ENCODE peak calls at places on chromosomes 11 and 22, in six cellular contexts. K is heart left ventricle, G is mammary epithelial cell, X is mesendoderm, B is body of pancreas, E is cardiac muscle cell. U is an unnamed sample. For H3K4me1, the result is how much of the 10 kb centered on the place peaks cover.

GRCh38 chr11:57979532-57980079 is 44.1 kb upstream of the OR9Q1 start:
- DNase-seq in K (no peak), G (no peak), X (no peak), B (no peak), E (no peak), U (no peak)

GRCh38 chr11:48019230-48019584 is 38.8 kb downstream of the PTPRJ start:
- DNase-seq in K (no peak), G (no peak), X (peak), B (no peak), E (no peak), U (no peak)

GRCh38 chr11:105046898-105047579 is 1.9 kb upstream of the CARD16 start:
- DNase-seq in K (no peak), G (peak), X (peak), B (no peak), E (no peak), U (peak)

GRCh38 chr22:49768961-49769690 is 58.5 kb downstream of the BRD1 start:
- DNase-seq in K (no peak), G (no peak), X (no peak), B (peak), E (no peak), U (peak)

GRCh38 chr11:43541993-43542392 is 138.5 kb upstream of the HSD17B12 start:
- DNase-seq in K (no peak), G (no peak), X (no peak), B (no peak), E (no peak), U (peak)

GRCh38 chr11:113681282-113681681 is 24.8 kb downstream of the TMPRSS5 start:
- DNase-seq in K (no peak), G (no peak), X (peak), B (no peak), E (no peak), U (no peak)

GRCh38 chr11:16959528-16960100 is 54.6 kb downstream of the PLEKHA7 start:
- DNase-seq in K (no peak), G (no peak), X (peak), B (no peak), E (no peak), U (no peak)

GRCh38 chr11:11980200-11980599 is 28.2 kb downstream of the DKK3 start:
- DNase-seq in K (no peak), G (no peak), X (no peak), B (no peak), E (no peak), U (no peak)

GRCh38 chr11:118213774-118214173 is 11.0 kb downstream of the JAML start:
- DNase-seq in K (no peak), G (no peak), X (no peak), B (no peak), E (no peak), U (no peak)

GRCh38 chr11:74280494-74280893 is 30.9 kb downstream of the P4HA3 start:
- DNase-seq in K (no peak), G (no peak), X (no peak), B (no peak), E (no peak), U (no peak)

GRCh38 chr22:43900206-43900605 is 8.4 kb upstream of the PNPLA5 start:
- DNase-seq in K (no peak), G (no peak), X (no peak), B (no peak), E (no peak), U (no peak)

GRCh38 chr11:12696911-12697581 is 22.8 kb downstream of the TEAD1 start:
- DNase-seq in K (no peak), G (peak), X (peak), B (no peak), E (no peak), U (no peak)

GRCh38 chr22:34129691-34130486 is 209.6 kb upstream of the LARGE1 start:
- DNase-seq in K (no peak), G (no peak), X (no peak), B (no peak), E (no peak), U (no peak)

GRCh38 chr11:84721561-84721961 is 905.6 kb downstream of the DLG2 start:
- DNase-seq in K (no peak), G (no peak), X (no peak), B (peak), E (no peak), U (no peak)

GRCh38 chr22:31611065-31611760 is 50.8 kb downstream of the PISD start:
- DNase-seq in K (no peak), G (no peak), X (no peak), B (no peak), E (no peak), U (peak)

GRCh38 chr11:61297741-61298140 is 2.6 kb upstream of the VWCE start:
- DNase-seq in K (peak), G (peak), X (no peak), B (peak), E (no peak), U (peak)

GRCh38 chr22:39873963-39874362 is 19.6 kb downstream of the ENTHD1 start:
- DNase-seq in K (no peak), G (peak), X (no peak), B (no peak), E (no peak), U (no peak)

GRCh38 chr22:25622011-25622410 is 57.5 kb downstream of the GRK3 start:
- DNase-seq in K (no peak), G (no peak), X (no peak), B (no peak), E (peak), U (no peak)

GRCh38 chr11:10492084-10492483 is 37.0 kb downstream of the AMPD3 start:
- DNase-seq in K (no peak), G (no peak), X (no peak), B (no peak), E (no peak), U (no peak)

GRCh38 chr22:26617251-26618199 is at the start of gene CRYBB1:
- DNase-seq in K (peak), G (no peak), X (peak), B (no peak), E (no peak), U (no peak)

GRCh38 chr22:29470159-29470855 is 9.7 kb upstream of the NEFH start:
- DNase-seq in K (peak), G (peak), X (peak), B (peak), E (peak), U (peak)

GRCh38 chr11:44199816-44200215 is 104.3 kb downstream of the EXT2 start:
- DNase-seq in K (no peak), G (no peak), X (no peak), B (no peak), E (no peak), U (no peak)

GRCh38 chr22:20433191-20433590 is 4.4 kb downstream of the SCARF2 start:
- DNase-seq in K (no peak), G (no peak), X (no peak), B (no peak), E (no peak), U (no peak)

GRCh38 chr11:127789887-127790286 is 789.3 kb upstream of the KIRREL3 start:
- DNase-seq in K (no peak), G (peak), X (peak), B (peak), E (peak), U (no peak)

GRCh38 chr22:50678218-50678650 is 5.6 kb downstream of the SHANK3 start:
- DNase-seq in K (no peak), G (no peak), X (no peak), B (no peak), E (no peak), U (no peak)

GRCh38 chr11:111939836-111940604 is 2.9 kb downstream of the DIXDC1 start:
- DNase-seq in K (no peak), G (peak), X (no peak), B (no peak), E (no peak), U (no peak)

GRCh38 chr11:34823639-34824038 is 92.5 kb downstream of the APIP start:
- DNase-seq in K (no peak), G (no peak), X (no peak), B (no peak), E (no peak), U (no peak)

GRCh38 chr11:134668076-134668475 is 256.0 kb upstream of the B3GAT1 start:
- DNase-seq in K (no peak), G (no peak), X (no peak), B (no peak), E (no peak), U (no peak)

GRCh38 chr11:77046060-77046501 is 11.9 kb downstream of the B3GNT6 start:
- DNase-seq in K (no peak), G (peak), X (peak), B (peak), E (peak), U (peak)

GRCh38 chr22:24566899-24567511 is 11.2 kb downstream of the SNRPD3 start:
- DNase-seq in K (no peak), G (no peak), X (no peak), B (no peak), E (peak), U (no peak)

GRCh38 chr11:75341583-75341982 is 9.9 kb downstream of the ARRB1 start:
- DNase-seq in K (no peak), G (no peak), X (no peak), B (peak), E (no peak), U (no peak)

GRCh38 chr22:43296279-43296902 is 46.8 kb downstream of the SCUBE1 start:
- DNase-seq in K (no peak), G (no peak), X (no peak), B (no peak), E (no peak), U (no peak)

GRCh38 chr11:316891-317291 is 3.1 kb downstream of the IFITM1 start:
- DNase-seq in K (no peak), G (no peak), X (peak), B (no peak), E (no peak), U (no peak)
- H3K4me1 ChIP-seq in K (under half), G (under half), X (under half), B (under half), E (under half), U (under half)

GRCh38 chr22:46600397-46600796 is 19.8 kb upstream of the GRAMD4 start:
- DNase-seq in K (no peak), G (no peak), X (no peak), B (no peak), E (no peak), U (no peak)

GRCh38 chr22:46598737-46599424 is 21.3 kb upstream of the GRAMD4 start:
- DNase-seq in K (peak), G (no peak), X (no peak), B (no peak), E (no peak), U (no peak)

GRCh38 chr22:46604306-46604690 is 15.9 kb upstream of the GRAMD4 start:
- DNase-seq in K (no peak), G (no peak), X (peak), B (no peak), E (no peak), U (no peak)

GRCh38 chr22:46605117-46605516 is 15.1 kb upstream of the GRAMD4 start:
- DNase-seq in K (no peak), G (no peak), X (no peak), B (no peak), E (no peak), U (no peak)

DNA sequence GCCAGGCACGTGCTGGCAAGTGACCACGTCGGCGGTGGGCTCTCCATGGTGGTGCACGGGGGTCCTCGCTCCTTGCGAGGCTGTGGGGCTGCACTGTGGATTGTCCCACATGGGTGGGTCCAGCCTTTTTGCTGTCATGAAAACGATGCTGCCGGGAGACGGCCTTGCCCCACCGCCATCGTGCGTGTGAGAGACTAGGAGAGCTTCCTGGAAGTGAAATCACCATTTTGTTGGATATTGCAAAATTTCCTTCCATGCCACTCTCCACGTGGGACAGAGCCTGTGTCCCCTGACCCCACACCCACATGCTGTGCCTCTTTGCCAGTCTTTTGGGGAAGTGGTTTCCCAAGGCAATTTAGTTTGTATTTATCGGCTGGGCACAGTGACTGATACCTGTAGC is 18.2 kb upstream of the GRAMD4 start:
- DNase-seq in K (no peak), G (no peak), X (no peak), B (no peak), E (no peak), U (no peak)
- H3K4me1 ChIP-seq in K (under half), G (under half), X (under half), B (under half), E (under half), U (under half)

GRCh38 chr11:2390091-2390870 is 10.3 kb upstream of the TSSC4 start:
- DNase-seq in K (no peak), G (no peak), X (no peak), B (no peak), E (no peak), U (no peak)
- H3K4me1 ChIP-seq in K (under half), G (under half), X (under half), B (under half), E (under half), U (under half)

GRCh38 chr22:37569009-37569920 is 9.0 kb downstream of the CDC42EP1 start:
- DNase-seq in K (no peak), G (no peak), X (peak), B (peak), E (no peak), U (no peak)

GRCh38 chr22:37568448-37569008 is 8.2 kb downstream of the CDC42EP1 start:
- DNase-seq in K (no peak), G (no peak), X (peak), B (no peak), E (no peak), U (no peak)

GRCh38 chr22:37570661-37570976 is 9.3 kb downstream of the LGALS2 start:
- DNase-seq in K (no peak), G (no peak), X (no peak), B (no peak), E (no peak), U (no peak)

GRCh38 chr22:37571258-37571991 is 8.5 kb downstream of the LGALS2 start:
- DNase-seq in K (no peak), G (peak), X (peak), B (peak), E (no peak), U (no peak)

DNA sequence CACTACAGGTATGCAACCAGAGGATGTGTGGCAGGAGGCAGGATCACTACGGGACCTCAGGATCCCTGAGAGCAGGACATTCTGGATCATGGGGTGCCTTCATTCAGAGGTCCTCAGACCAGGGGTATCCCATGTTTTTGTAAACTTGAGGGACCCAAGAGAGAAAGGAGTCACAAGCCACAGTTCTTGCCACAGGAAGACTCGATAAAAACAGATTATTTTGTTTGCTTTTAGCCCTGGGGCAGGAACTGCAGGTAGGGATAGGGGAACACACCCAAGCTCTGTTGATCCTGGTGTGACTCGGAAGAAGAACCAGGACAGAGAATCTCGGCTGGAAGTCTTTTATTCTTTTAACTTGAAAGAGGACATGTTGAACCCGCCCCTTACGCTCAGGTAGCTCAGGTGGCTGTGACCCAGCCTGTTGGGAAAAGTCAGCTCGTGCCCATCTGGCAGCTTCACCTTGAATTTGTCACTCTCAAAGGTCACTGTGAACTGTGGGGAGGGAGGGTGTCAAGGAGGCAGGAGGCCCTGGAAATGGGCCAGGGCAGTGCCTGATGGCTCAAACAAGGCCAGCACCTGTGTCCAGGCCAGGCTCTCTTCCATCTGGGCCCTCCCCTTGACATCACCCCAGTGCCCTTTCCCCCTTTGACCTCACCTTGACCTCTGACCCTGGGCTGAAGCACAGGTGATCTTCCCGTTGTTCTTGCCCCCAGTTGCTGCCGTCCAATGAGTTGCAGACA is 9.8 kb downstream of the LGALS2 start:
- DNase-seq in K (no peak), G (no peak), X (peak), B (peak), E (no peak), U (peak)
- H3K4me1 ChIP-seq in K (under half), G (under half), X (under half), B (half or more), E (under half), U (under half)

GRCh38 chr11:65486570-65487466 is 12.0 kb upstream of the MALAT1 start:
- DNase-seq in K (no peak), G (no peak), X (no peak), B (no peak), E (no peak), U (peak)
- H3K4me1 ChIP-seq in K (under half), G (half or more), X (under half), B (under half), E (half or more), U (under half)

DNA sequence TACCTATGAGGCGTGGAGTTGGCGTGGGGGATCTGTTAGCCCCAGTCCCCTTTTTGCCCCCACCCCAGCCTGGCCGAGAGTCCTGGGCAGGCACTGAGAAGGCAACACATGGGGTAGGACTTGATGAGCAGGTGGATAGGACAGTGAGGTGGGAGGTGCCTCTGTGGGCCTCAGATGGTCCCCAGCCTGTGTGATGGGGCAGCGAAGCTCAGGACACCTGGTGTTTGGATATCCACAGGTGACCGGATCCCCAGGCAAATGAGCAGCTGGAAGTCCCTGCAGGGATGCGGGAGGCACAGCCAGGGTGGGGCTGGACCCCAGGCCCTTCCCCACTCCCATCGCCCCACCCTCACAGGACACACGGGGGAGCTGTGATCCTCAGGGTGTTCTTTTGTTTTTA is 9.7 kb downstream of the FBLN1 start:
- DNase-seq in K (no peak), G (no peak), X (no peak), B (no peak), E (no peak), U (no peak)
- H3K4me1 ChIP-seq in K (under half), G (under half), X (under half), B (under half), E (under half), U (under half)

GRCh38 chr11:130097285-130097684 is 27.6 kb downstream of the APLP2 start:
- DNase-seq in K (no peak), G (no peak), X (no peak), B (no peak), E (no peak), U (no peak)

GRCh38 chr11:130094614-130095013 is 24.9 kb downstream of the APLP2 start:
- DNase-seq in K (no peak), G (no peak), X (no peak), B (no peak), E (no peak), U (no peak)

GRCh38 chr11:130095326-130095725 is 25.6 kb downstream of the APLP2 start:
- DNase-seq in K (no peak), G (no peak), X (no peak), B (no peak), E (no peak), U (no peak)

GRCh38 chr11:130096042-130096441 is 26.3 kb downstream of the APLP2 start:
- DNase-seq in K (no peak), G (no peak), X (no peak), B (no peak), E (no peak), U (no peak)

GRCh38 chr11:130096823-130097222 is 27.1 kb downstream of the APLP2 start:
- DNase-seq in K (no peak), G (no peak), X (no peak), B (no peak), E (no peak), U (no peak)
- H3K4me1 ChIP-seq in K (under half), G (under half), X (under half), B (under half), E (under half), U (under half)

DNA sequence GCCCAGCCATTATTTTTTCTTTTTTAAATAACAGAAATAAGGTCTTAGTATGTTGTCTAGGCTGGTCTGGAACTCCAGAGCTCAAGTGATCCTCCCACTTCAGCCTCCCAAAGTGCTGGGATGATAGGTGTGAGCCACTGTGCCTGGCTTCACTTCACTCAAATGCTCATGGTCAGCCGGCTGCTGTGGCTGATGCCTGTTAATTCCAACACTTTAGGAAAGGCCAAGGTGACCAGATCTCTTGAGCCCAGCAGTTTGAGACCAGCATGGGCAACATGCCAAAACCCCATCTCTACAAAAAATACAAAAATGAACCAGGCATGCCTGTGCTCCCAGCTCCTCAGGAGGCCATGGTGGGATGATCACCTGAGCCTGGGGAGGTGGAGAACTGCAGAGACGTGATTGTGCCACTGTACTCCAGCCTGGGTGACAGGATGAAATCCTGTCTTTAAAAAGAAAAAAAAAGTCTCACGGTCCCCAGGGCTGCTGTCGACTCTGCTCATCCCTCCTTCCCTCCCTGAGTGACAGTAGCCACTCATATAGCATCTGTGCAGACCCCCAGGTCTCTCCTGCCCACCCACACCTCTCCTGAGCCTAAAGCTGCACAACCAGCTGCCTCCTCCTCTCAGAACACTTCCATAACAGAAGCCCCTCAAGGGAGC is 3.6 kb downstream of the YDJC start:
- DNase-seq in K (no peak), G (no peak), X (no peak), B (no peak), E (no peak), U (no peak)
- H3K4me1 ChIP-seq in K (under half), G (under half), X (under half), B (under half), E (under half), U (under half)

GRCh38 chr11:2928605-2929510 is at the start of gene PHLDA2:
- DNase-seq in K (peak), G (peak), X (peak), B (peak), E (peak), U (peak)
- H3K4me1 ChIP-seq in K (under half), G (half or more), X (under half), B (under half), E (under half), U (under half)

DNA sequence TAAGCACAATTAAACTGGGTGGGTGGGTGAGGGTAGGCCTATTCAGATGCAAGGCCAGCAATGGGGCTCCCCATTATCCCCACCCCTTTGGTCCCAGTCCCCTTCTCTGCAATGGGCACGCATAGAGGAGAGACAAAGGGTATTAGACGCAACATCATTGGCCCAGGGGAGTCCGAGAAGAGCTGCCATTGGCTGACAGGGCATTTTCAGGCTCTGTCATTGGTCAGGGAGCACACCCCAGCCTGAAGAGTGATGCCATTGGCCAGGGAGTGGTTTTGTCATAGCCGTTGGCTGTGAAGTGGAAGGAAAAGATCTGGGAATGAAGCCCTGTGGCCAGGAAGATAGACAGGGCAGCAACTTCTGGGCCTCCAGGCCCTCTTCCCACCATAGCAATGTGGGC is 2.8 kb upstream of the TRIM3 start:
- DNase-seq in K (no peak), G (no peak), X (no peak), B (no peak), E (no peak), U (no peak)
- H3K4me1 ChIP-seq in K (under half), G (under half), X (under half), B (half or more), E (under half), U (under half)